ENCODE peak calls at places on chromosome 2, in eight cellular contexts. B is CD8-positive, alpha-beta T cell; K is esophagus squamous epithelium; P is tibial artery; J is effector memory CD4-positive, alpha-beta T cell; V is MM.1S; X is neural progenitor cell; C is sigmoid colon. N is an unnamed sample. For H3K9me3, the result is how much of the 10 kb centered on the place peaks cover.

GRCh38 chr2:142347751-142348150 is 216.9 kb upstream of the LRP1B start:
- DNase-seq in K (no peak), V (no peak), X (no peak), J (no peak), B (no peak), C (no peak), P (no peak), N (no peak)

GRCh38 chr2:88807237-88807962 is 115.9 kb downstream of the RPIA start:
- DNase-seq in C (no peak), V (no peak), P (no peak), B (no peak), K (no peak), J (no peak), X (no peak), N (no peak)

GRCh38 chr2:202014328-202015034 is 19.2 kb upstream of the FZD7 start:
- DNase-seq in X (no peak), B (no peak), C (no peak), V (no peak), K (no peak), P (no peak), J (no peak), N (no peak)

GRCh38 chr2:120758181-120759048 is 22.7 kb downstream of the GLI2 start:
- DNase-seq in X (peak), K (no peak), P (peak), C (peak), B (no peak), J (no peak), V (no peak), N (no peak)

GRCh38 chr2:10788855-10789254 is 23.7 kb downstream of the PDIA6 start:
- DNase-seq in X (no peak), V (no peak), P (no peak), B (no peak), J (no peak), K (no peak), C (no peak), N (no peak)

GRCh38 chr2:30422437-30422805 is 24.6 kb upstream of the LCLAT1 start:
- DNase-seq in B (peak), X (no peak), C (no peak), V (no peak), J (peak), K (no peak), P (no peak), N (peak)

GRCh38 chr2:56230171-56230570 is 46.4 kb downstream of the CCDC85A start:
- DNase-seq in P (no peak), B (no peak), V (no peak), X (no peak), K (no peak), C (no peak), J (no peak), N (no peak)

GRCh38 chr2:49369650-49370049 is 215.3 kb upstream of the FSHR start:
- DNase-seq in P (no peak), X (no peak), C (no peak), J (no peak), B (no peak), K (no peak), V (no peak), N (no peak)

GRCh38 chr2:21710031-21710430 is 586.3 kb downstream of the TDRD15 start:
- DNase-seq in B (no peak), X (no peak), C (no peak), V (no peak), K (no peak), P (no peak), J (no peak), N (no peak)
- H3K27ac ChIP-seq in B (no peak), X (no peak), C (no peak), V (no peak), K (no peak), P (no peak), J (no peak), N (no peak)

GRCh38 chr2:122480381-122481243 is 725.2 kb downstream of the TSN start:
- DNase-seq in X (no peak), B (no peak), J (no peak), V (no peak), P (no peak), C (no peak), K (no peak), N (no peak)

GRCh38 chr2:122478773-122479172 is 723.3 kb downstream of the TSN start:
- DNase-seq in V (no peak), K (no peak), C (no peak), P (no peak), J (no peak), B (no peak), X (no peak), N (no peak)

GRCh38 chr2:122478108-122478507 is 722.7 kb downstream of the TSN start:
- DNase-seq in K (no peak), V (no peak), C (no peak), J (no peak), B (no peak), P (no peak), X (no peak), N (no peak)

GRCh38 chr2:122481244-122481622 is 725.8 kb downstream of the TSN start:
- DNase-seq in J (no peak), B (no peak), C (no peak), X (no peak), K (no peak), P (no peak), V (no peak), N (no peak)

GRCh38 chr2:122481717-122482116 is 726.3 kb downstream of the TSN start:
- DNase-seq in P (no peak), J (no peak), V (no peak), C (no peak), X (peak), K (no peak), B (no peak), N (no peak)
- H3K9me3 ChIP-seq in P (under half), J (under half), V (under half), C (under half), X (under half), K (under half), B (under half), N (under half)

DNA sequence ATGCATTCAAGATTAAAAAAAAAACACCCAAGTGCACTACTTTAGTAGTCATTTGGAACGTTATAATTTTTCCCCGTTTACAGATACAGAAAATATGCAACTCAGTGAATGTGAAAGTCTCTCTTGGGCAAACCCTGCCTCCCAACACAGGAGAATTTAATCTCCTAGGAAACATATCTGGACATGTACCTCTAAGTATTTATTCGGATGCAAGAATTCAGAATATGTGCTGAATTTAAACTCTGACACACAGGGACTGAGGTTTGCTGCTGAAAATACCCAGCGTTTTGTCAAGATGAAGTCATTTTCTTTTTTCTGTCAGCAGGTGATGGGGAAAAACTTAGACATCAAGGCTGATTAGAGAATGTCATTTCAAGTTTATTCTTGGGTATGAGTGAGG is 105.4 kb downstream of the ACKR3 start:
- DNase-seq in J (no peak), K (no peak), X (no peak), V (no peak), P (no peak), B (no peak), C (no peak), N (no peak)
- H3K27ac ChIP-seq in J (no peak), K (no peak), X (no peak), V (no peak), P (no peak), B (no peak), C (no peak), N (no peak)

DNA sequence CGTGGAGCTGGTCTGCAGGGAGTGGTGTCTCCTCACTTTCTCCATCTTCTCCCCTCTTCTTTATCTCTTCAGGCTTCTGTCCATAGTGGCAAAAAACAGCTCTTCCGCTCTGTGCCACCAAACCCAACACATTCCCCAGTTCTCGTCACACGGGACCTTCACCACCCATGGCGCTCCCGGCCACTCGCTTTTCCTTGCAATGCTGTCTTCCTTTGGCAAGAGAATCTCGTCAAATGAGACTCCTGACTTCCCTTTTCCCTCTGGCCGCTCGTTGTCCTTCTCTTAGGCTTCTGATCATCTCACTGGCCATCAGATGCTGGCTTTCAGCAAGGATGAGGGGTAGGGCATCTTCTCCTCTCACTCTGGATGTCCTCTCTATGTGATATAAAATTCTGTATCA is 72.9 kb downstream of the DCDC2C start:
- DNase-seq in X (no peak), V (no peak), K (no peak), C (no peak), J (no peak), B (no peak), P (no peak), N (no peak)
- H3K9me3 ChIP-seq in X (under half), V (under half), K (under half), C (under half), J (under half), B (under half), P (under half), N (under half)

GRCh38 chr2:239226677-239227076 is 174.1 kb downstream of the HDAC4 start:
- DNase-seq in P (peak), V (no peak), K (no peak), J (no peak), C (peak), B (no peak), X (no peak), N (no peak)
- H3K27ac ChIP-seq in P (peak), V (no peak), K (peak), J (no peak), C (peak), B (no peak), X (no peak), N (peak)